ENCODE peak calls at places on chromosomes 4 and X, in six cellular contexts. O is hippocampal formation, T is NCI-H69, H is fibroblast of lung, Y is cardiac fibroblast, L is HT-29. A is an unnamed sample.

GRCh38 chr4:124974163-124974562 is 261.6 kb upstream of the ANKRD50 start:
- DNase-seq in Y (peak; percentile 18), O (no peak), L (peak; percentile 35), T (no peak), H (peak; percentile 17), A (no peak)

GRCh38 chr4:181960384-181960783 is 282.8 kb upstream of the TENM3 start:
- DNase-seq in O (no peak), L (no peak), H (no peak), Y (no peak), T (no peak), A (no peak)

GRCh38 chr4:88799900-88800299 is 102.3 kb upstream of the NAP1L5 start:
- DNase-seq in O (no peak), Y (no peak), H (no peak), T (no peak), L (no peak), A (no peak)

GRCh38 chrX:30659421-30659820 is 6.2 kb downstream of the GK start:
- DNase-seq in H (peak; percentile 58), O (no peak), Y (peak; percentile 95), L (no peak), T (no peak), A (no peak)

GRCh38 chr4:42302348-42302747 is 94.9 kb upstream of the SHISA3 start:
- DNase-seq in T (peak; percentile 3), H (no peak), O (peak; percentile 19), Y (peak; percentile 31), L (peak; percentile 63), A (peak; percentile 5)

GRCh38 chrX:110089656-110090404 is 86.9 kb downstream of the TMEM164 start:
- DNase-seq in O (no peak), L (no peak), Y (no peak), H (peak; percentile 24), T (no peak), A (no peak)

GRCh38 chr4:166687828-166688227 is 546.5 kb downstream of the SPOCK3 start:
- DNase-seq in Y (no peak), T (no peak), H (no peak), L (no peak), O (no peak), A (no peak)

GRCh38 chr4:36786519-36786918 is 458.0 kb upstream of the NWD2 start:
- DNase-seq in Y (no peak), O (no peak), L (no peak), H (peak; percentile 25), T (peak; percentile 84), A (no peak)

GRCh38 chr4:150447356-150447755 is 134.6 kb upstream of the MAB21L2 start:
- DNase-seq in Y (no peak), T (no peak), L (no peak), O (no peak), H (no peak), A (no peak)

GRCh38 chr4:182643801-182644311 is 273.3 kb downstream of the DCTD start:
- DNase-seq in O (no peak), L (no peak), H (peak; percentile 96), T (peak; percentile 75), Y (peak; percentile 74), A (no peak)

GRCh38 chr4:107482546-107482945 is 237.5 kb downstream of the PAPSS1 start:
- DNase-seq in Y (no peak), L (no peak), O (no peak), T (no peak), H (no peak), A (no peak)

GRCh38 chr4:83054928-83055327 is 19.9 kb downstream of the COPS4 start:
- DNase-seq in T (peak; percentile 17), H (peak; percentile 13), Y (peak; percentile 35), O (no peak), L (peak; percentile 55), A (no peak)

GRCh38 chr4:170497105-170497504 is 407.3 kb upstream of the AADAT start:
- DNase-seq in O (no peak), H (no peak), Y (peak; percentile 0), L (peak; percentile 14), T (peak; percentile 20), A (peak; percentile 4)

GRCh38 chr4:30755306-30755705 is 35.1 kb downstream of the PCDH7 start:
- DNase-seq in T (no peak), Y (no peak), L (no peak), O (no peak), H (peak; percentile 60), A (no peak)

GRCh38 chr4:164109517-164109916 is 615.0 kb downstream of the TMA16 start:
- DNase-seq in T (no peak), O (no peak), H (peak; percentile 72), L (no peak), Y (no peak), A (no peak)

GRCh38 chr4:10092481-10093272 is 23.9 kb downstream of the WDR1 start:
- DNase-seq in L (no peak), T (peak; percentile 1), O (no peak), Y (no peak), H (no peak), A (no peak)

GRCh38 chr4:10091531-10092181 is 24.9 kb downstream of the WDR1 start:
- DNase-seq in T (no peak), L (no peak), O (no peak), H (no peak), Y (no peak), A (no peak)

GRCh38 chr4:21806991-21807390 is 141.6 kb downstream of the KCNIP4 start:
- DNase-seq in O (no peak), Y (no peak), H (no peak), T (no peak), L (peak; percentile 6), A (no peak)

GRCh38 chr4:8297691-8298485 is 28.3 kb downstream of the HTRA3 start:
- DNase-seq in L (no peak), Y (no peak), O (no peak), H (no peak), T (no peak), A (no peak)

GRCh38 chrX:24782011-24782410 is 88.3 kb downstream of the POLA1 start:
- DNase-seq in Y (no peak), L (no peak), T (peak; percentile 3), H (no peak), O (no peak), A (no peak)

GRCh38 chrX:138847930-138848329 is 136.4 kb upstream of the FGF13 start:
- DNase-seq in Y (peak; percentile 3), T (peak; percentile 13), L (peak; percentile 26), H (peak; percentile 36), O (no peak), A (no peak)

GRCh38 chrX:85108165-85108564 is 104.5 kb downstream of the APOOL start:
- DNase-seq in O (no peak), Y (peak; percentile 5), T (no peak), H (no peak), L (no peak), A (no peak)

GRCh38 chrX:40132751-40133150 is 35.0 kb upstream of the BCOR start:
- DNase-seq in T (no peak), Y (peak; percentile 87), L (no peak), O (no peak), H (peak; percentile 86), A (no peak)

GRCh38 chr4:5747746-5748365 is 36.9 kb downstream of the EVC start:
- DNase-seq in H (peak; percentile 95), L (no peak), T (no peak), O (no peak), Y (peak; percentile 98), A (no peak)

GRCh38 chr4:97496298-97496873 is 646.9 kb downstream of the STPG2 start:
- DNase-seq in H (peak; percentile 34), L (peak; percentile 9), T (peak; percentile 48), Y (peak; percentile 19), O (no peak), A (no peak)

A was measured in caudate nucleus.